ENCODE peak calls at places on chromosomes 5 and 9, in six cellular contexts. K is activated naive CD4-positive, alpha-beta T cell treated with Interleukin-2 at 50 U/mL for 16 hours; V is HuH-7.5; M is ELR; T is endothelial cell; D is HFFc6. O is an unnamed sample.

GRCh38 chr9:123026425-123026824 is 7.0 kb upstream of the GPR21 start:
- DNase-seq in K (no peak), V (no peak), M (no peak), T (no peak), D (no peak), O (no peak)

GRCh38 chr5:125679522-125679921 is 743.7 kb upstream of the GRAMD2B start:
- DNase-seq in K (no peak), V (no peak), M (no peak), T (no peak), D (no peak), O (no peak)

GRCh38 chr5:179129607-179130071 is 69.5 kb downstream of the ZNF354C start:
- DNase-seq in K (no peak), V (no peak), M (no peak), T (no peak), D (no peak), O (no peak)

GRCh38 chr9:89602978-89603628 is 1.7 kb upstream of the GADD45G start:
- DNase-seq in K (peak; percentile 91), V (peak; percentile 70), M (peak; percentile 55), T (peak; percentile 94), D (peak; percentile 43), O (peak; percentile 88)

GRCh38 chr9:91415290-91415689 is 8.3 kb downstream of the NFIL3 start:
- DNase-seq in K (no peak), V (no peak), M (no peak), T (no peak), D (no peak), O (no peak)

GRCh38 chr5:61412344-61412743 is 80.3 kb downstream of the ZSWIM6 start:
- DNase-seq in K (no peak), V (no peak), M (no peak), T (no peak), D (no peak), O (no peak)

GRCh38 chr5:81639556-81639955 is 111.3 kb downstream of the SSBP2 start:
- DNase-seq in K (no peak), V (no peak), M (peak; percentile 48), T (no peak), D (no peak), O (no peak)

GRCh38 chr5:33470544-33470943 is 29.8 kb downstream of the TARS1 start:
- DNase-seq in K (no peak), V (no peak), M (no peak), T (no peak), D (peak; percentile 61), O (peak; percentile 45)

GRCh38 chr5:59923465-59923864 is 29.9 kb upstream of the PDE4D start:
- DNase-seq in K (no peak), V (no peak), M (peak; percentile 43), T (no peak), D (peak; percentile 56), O (no peak)

GRCh38 chr9:74333633-74334032 is 163.5 kb upstream of the RORB start:
- DNase-seq in K (no peak), V (no peak), M (no peak), T (no peak), D (no peak), O (no peak)

GRCh38 chr9:16680965-16681658 is 189.4 kb downstream of the BNC2 start:
- DNase-seq in K (no peak), V (no peak), M (peak; percentile 22), T (no peak), D (no peak), O (no peak)

GRCh38 chr5:127536687-127537086 is 19.2 kb downstream of the PRRC1 start:
- DNase-seq in K (no peak), V (no peak), M (peak; percentile 38), T (no peak), D (no peak), O (peak; percentile 12)

GRCh38 chr9:84485539-84485938 is 145.0 kb upstream of the SLC28A3 start:
- DNase-seq in K (no peak), V (no peak), M (no peak), T (no peak), D (no peak), O (no peak)

GRCh38 chr5:9112520-9113291 is 433.2 kb downstream of the SEMA5A start:
- DNase-seq in K (no peak), V (no peak), M (no peak), T (no peak), D (no peak), O (no peak)

GRCh38 chr9:136403538-136403914 is 3.6 kb upstream of the SNAPC4 start:
- DNase-seq in K (peak; percentile 82), V (no peak), M (no peak), T (no peak), D (no peak), O (no peak)

GRCh38 chr9:8958358-8958757 is 1158.8 kb upstream of the DMAC1 start:
- DNase-seq in K (no peak), V (no peak), M (no peak), T (no peak), D (no peak), O (no peak)

GRCh38 chr5:79109527-79110492 is 1.8 kb upstream of the BHMT start:
- DNase-seq in K (peak; percentile 25), V (no peak), M (peak; percentile 19), T (peak; percentile 44), D (no peak), O (peak; percentile 36)

GRCh38 chr5:124961517-124961916 is 215.1 kb upstream of the ZNF608 start:
- DNase-seq in K (no peak), V (no peak), M (no peak), T (no peak), D (no peak), O (no peak)